ENCODE peak calls at places on chromosomes 1 and 21, in five cellular contexts. One of them, this sample, is unnamed.

GRCh38 chr1:21264913-21265312 is 25.4 kb downstream of the ECE1 start:
- DNase-seq in neural progenitor cell: no peak
- DNase-seq in hepatocyte: no peak
- DNase-seq in MM.1S: no peak
- DNase-seq in HCT116: no peak
- DNase-seq in this sample: no peak

GRCh38 chr1:117137281-117137680 is 15.7 kb upstream of the TRIM45 start:
- DNase-seq in neural progenitor cell: no peak
- DNase-seq in hepatocyte: no peak
- DNase-seq in MM.1S: no peak
- DNase-seq in HCT116: no peak
- DNase-seq in this sample: no peak

GRCh38 chr1:41574842-41575241 is 90.4 kb upstream of the EDN2 start:
- DNase-seq in neural progenitor cell: no peak
- DNase-seq in hepatocyte: no peak
- DNase-seq in MM.1S: no peak
- DNase-seq in HCT116: no peak
- DNase-seq in this sample: peak; percentile 38

GRCh38 chr1:42504535-42505128 is 41.5 kb downstream of the CCDC30 start:
- DNase-seq in neural progenitor cell: no peak
- DNase-seq in hepatocyte: no peak
- DNase-seq in MM.1S: no peak
- DNase-seq in HCT116: no peak
- DNase-seq in this sample: peak; percentile 3

GRCh38 chr1:212149566-212149965 is 114.0 kb downstream of the DTL start:
- DNase-seq in neural progenitor cell: no peak
- DNase-seq in hepatocyte: no peak
- DNase-seq in MM.1S: no peak
- DNase-seq in HCT116: no peak
- DNase-seq in this sample: no peak

GRCh38 chr1:7644906-7645750 is 126.0 kb upstream of the VAMP3 start:
- DNase-seq in neural progenitor cell: no peak
- DNase-seq in hepatocyte: no peak
- DNase-seq in MM.1S: peak; percentile 30
- DNase-seq in HCT116: no peak
- DNase-seq in this sample: no peak

GRCh38 chr1:1088801-1089680 is 14.9 kb upstream of the RNF223 start:
- DNase-seq in neural progenitor cell: no peak
- DNase-seq in hepatocyte: no peak
- DNase-seq in MM.1S: no peak
- DNase-seq in HCT116: no peak
- DNase-seq in this sample: no peak

GRCh38 chr1:205172729-205173366 is 38.7 kb downstream of the DSTYK start:
- DNase-seq in neural progenitor cell: no peak
- DNase-seq in hepatocyte: peak; percentile 26
- DNase-seq in MM.1S: no peak
- DNase-seq in HCT116: peak; percentile 42
- DNase-seq in this sample: no peak

GRCh38 chr1:94926365-94926914 is 470 bp downstream of the CNN3 start:
- DNase-seq in neural progenitor cell: peak; percentile 79
- DNase-seq in hepatocyte: peak; percentile 81
- DNase-seq in MM.1S: no peak
- DNase-seq in HCT116: no peak
- DNase-seq in this sample: no peak

GRCh38 chr21:27314096-27314495 is 347.2 kb upstream of the ADAMTS5 start:
- DNase-seq in neural progenitor cell: no peak
- DNase-seq in hepatocyte: no peak
- DNase-seq in MM.1S: no peak
- DNase-seq in HCT116: no peak
- DNase-seq in this sample: no peak

GRCh38 chr1:180160362-180160761 is 5.7 kb downstream of the QSOX1 start:
- DNase-seq in neural progenitor cell: no peak
- DNase-seq in hepatocyte: no peak
- DNase-seq in MM.1S: no peak
- DNase-seq in HCT116: no peak
- DNase-seq in this sample: no peak

GRCh38 chr1:74779750-74780149 is 46.8 kb downstream of the TYW3 start:
- DNase-seq in neural progenitor cell: no peak
- DNase-seq in hepatocyte: no peak
- DNase-seq in MM.1S: no peak
- DNase-seq in HCT116: no peak
- DNase-seq in this sample: no peak

GRCh38 chr1:77830946-77831345 is 51.5 kb downstream of the MIGA1 start:
- DNase-seq in neural progenitor cell: no peak
- DNase-seq in hepatocyte: no peak
- DNase-seq in MM.1S: no peak
- DNase-seq in HCT116: no peak
- DNase-seq in this sample: no peak

GRCh38 chr1:181258971-181259745 is 170.7 kb downstream of the IER5 start:
- DNase-seq in neural progenitor cell: no peak
- DNase-seq in hepatocyte: no peak
- DNase-seq in MM.1S: no peak
- DNase-seq in HCT116: no peak
- DNase-seq in this sample: no peak

GRCh38 chr1:93014156-93014555 is 52.9 kb upstream of the DIPK1A start:
- DNase-seq in neural progenitor cell: no peak
- DNase-seq in hepatocyte: no peak
- DNase-seq in MM.1S: no peak
- DNase-seq in HCT116: no peak
- DNase-seq in this sample: no peak

GRCh38 chr1:10836726-10837125 is 40.3 kb upstream of the CASZ1 start:
- DNase-seq in neural progenitor cell: no peak
- DNase-seq in hepatocyte: no peak
- DNase-seq in MM.1S: no peak
- DNase-seq in HCT116: no peak
- DNase-seq in this sample: no peak

GRCh38 chr1:204650911-204651570 is 34.5 kb downstream of the LRRN2 start:
- DNase-seq in neural progenitor cell: no peak
- DNase-seq in hepatocyte: peak; percentile 37
- DNase-seq in MM.1S: no peak
- DNase-seq in HCT116: no peak
- DNase-seq in this sample: no peak

GRCh38 chr1:4847731-4848130 is 193.3 kb downstream of the AJAP1 start:
- DNase-seq in neural progenitor cell: no peak
- DNase-seq in hepatocyte: no peak
- DNase-seq in MM.1S: no peak
- DNase-seq in HCT116: no peak
- DNase-seq in this sample: no peak

GRCh38 chr1:7538849-7539771 is 232.0 kb upstream of the VAMP3 start:
- DNase-seq in neural progenitor cell: no peak
- DNase-seq in hepatocyte: no peak
- DNase-seq in MM.1S: no peak
- DNase-seq in HCT116: no peak
- DNase-seq in this sample: no peak

GRCh38 chr1:235139315-235139714 is 10.7 kb upstream of the TOMM20 start:
- DNase-seq in neural progenitor cell: no peak
- DNase-seq in hepatocyte: no peak
- DNase-seq in MM.1S: no peak
- DNase-seq in HCT116: no peak
- DNase-seq in this sample: no peak

GRCh38 chr1:67683306-67683705 is 1.7 kb upstream of the GADD45A start:
- DNase-seq in neural progenitor cell: no peak
- DNase-seq in hepatocyte: no peak
- DNase-seq in MM.1S: no peak
- DNase-seq in HCT116: no peak
- DNase-seq in this sample: no peak

DNA sequence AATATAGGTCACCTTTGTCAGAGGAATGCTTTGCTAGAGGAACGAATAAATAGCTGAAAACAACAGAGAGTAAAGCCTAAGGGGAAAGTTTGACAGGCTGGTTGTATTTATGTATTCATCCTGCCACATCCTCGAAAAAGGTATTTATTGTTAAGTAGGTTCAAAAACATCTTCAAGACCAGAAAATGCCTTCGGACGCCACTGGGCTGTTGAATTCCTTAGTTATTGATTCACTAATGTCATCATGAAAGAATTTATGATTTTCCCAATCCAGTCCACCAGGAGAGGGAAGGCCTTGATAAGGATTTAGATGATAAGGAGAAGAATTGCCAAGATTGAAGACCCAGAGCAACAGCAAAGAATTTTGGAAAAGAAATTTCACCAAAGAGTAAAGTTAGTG is 35.2 kb upstream of the MAB21L3 start:
- DNase-seq in neural progenitor cell: no peak
- DNase-seq in hepatocyte: peak; percentile 12
- DNase-seq in MM.1S: no peak
- DNase-seq in HCT116: peak; percentile 29
- DNase-seq in this sample: no peak
- TF ChIP-seq CTCF in neural progenitor cell: no peak
- TF ChIP-seq CTCF in hepatocyte: no peak
- TF ChIP-seq CTCF in MM.1S: no peak
- TF ChIP-seq CTCF in HCT116: no peak
- TF ChIP-seq CTCF in this sample: no peak

DNA sequence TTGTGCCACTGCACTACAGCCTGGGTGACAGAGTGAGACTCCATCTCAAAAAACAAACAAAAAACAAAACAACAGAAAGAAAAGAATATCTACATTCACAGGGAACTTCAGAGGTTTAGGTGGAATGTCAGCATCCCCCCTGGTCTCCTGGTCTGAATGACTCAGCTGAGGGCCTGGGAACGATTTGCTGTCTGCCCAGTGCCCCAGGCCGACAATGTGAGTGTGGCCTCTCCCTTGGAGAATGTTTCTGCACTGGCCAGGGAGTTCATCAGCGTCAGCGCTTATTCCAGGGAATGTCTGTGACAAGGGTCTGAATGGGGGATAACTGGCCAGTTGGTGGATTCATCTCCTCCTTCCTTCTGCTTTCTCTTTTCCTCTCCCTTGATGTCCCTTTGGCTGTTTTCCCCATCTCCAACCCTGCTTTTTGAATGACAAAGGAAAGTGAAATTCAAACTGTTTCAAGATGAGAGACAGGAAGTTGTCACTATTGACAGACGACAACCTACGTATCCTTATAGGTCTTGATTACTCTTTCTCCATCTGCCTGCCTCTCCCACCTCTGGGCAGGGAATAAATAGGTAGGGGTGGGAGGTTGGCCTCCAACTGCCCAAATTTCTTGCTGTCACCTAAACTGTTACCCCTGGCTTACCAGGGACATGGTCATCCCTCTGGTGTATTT is 213.1 kb downstream of the HHAT start:
- DNase-seq in neural progenitor cell: peak; percentile 9
- DNase-seq in hepatocyte: no peak
- DNase-seq in MM.1S: no peak
- DNase-seq in HCT116: no peak
- DNase-seq in this sample: no peak
- TF ChIP-seq EZH2phosphoT487 in neural progenitor cell: no peak
- TF ChIP-seq EZH2phosphoT487 in hepatocyte: no peak
- TF ChIP-seq EZH2phosphoT487 in MM.1S: no peak
- TF ChIP-seq EZH2phosphoT487 in HCT116: no peak
- TF ChIP-seq EZH2phosphoT487 in this sample: no peak

DNA sequence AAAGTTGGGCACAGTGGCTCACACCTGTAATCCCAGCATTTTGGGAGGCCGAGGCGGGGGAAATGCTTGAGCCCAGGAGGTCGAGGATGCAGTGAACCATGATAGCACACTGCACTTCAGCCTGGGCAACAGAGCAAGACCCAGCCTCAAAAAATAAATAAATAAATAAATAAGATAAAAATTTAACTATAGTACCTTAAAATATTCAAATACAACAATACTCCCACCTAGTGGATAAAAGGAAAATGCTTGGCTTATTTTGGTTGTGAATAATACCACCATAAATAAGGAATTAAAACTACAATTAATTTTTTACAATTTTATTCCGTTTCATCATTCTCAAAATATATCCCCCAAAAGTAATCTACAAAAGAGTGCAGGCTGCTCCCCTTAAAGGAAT is 8.1 kb downstream of the PSMG1 start:
- DNase-seq in neural progenitor cell: no peak
- DNase-seq in hepatocyte: peak; percentile 29
- DNase-seq in MM.1S: peak; percentile 31
- DNase-seq in HCT116: no peak
- DNase-seq in this sample: peak; percentile 22
- TF ChIP-seq CTCF in neural progenitor cell: peak; percentile 51
- TF ChIP-seq CTCF in hepatocyte: peak; percentile 64
- TF ChIP-seq CTCF in MM.1S: peak; percentile 44
- TF ChIP-seq CTCF in HCT116: peak; percentile 22
- TF ChIP-seq CTCF in this sample: peak; percentile 72

GRCh38 chr1:246301553-246302250 is 205.4 kb downstream of the SMYD3 start:
- DNase-seq in neural progenitor cell: no peak
- DNase-seq in hepatocyte: no peak
- DNase-seq in MM.1S: no peak
- DNase-seq in HCT116: no peak
- DNase-seq in this sample: no peak

GRCh38 chr1:246300653-246301549 is 206.2 kb downstream of the SMYD3 start:
- DNase-seq in neural progenitor cell: no peak
- DNase-seq in hepatocyte: no peak
- DNase-seq in MM.1S: no peak
- DNase-seq in HCT116: no peak
- DNase-seq in this sample: no peak

GRCh38 chr1:246302251-246302625 is 204.8 kb downstream of the SMYD3 start:
- DNase-seq in neural progenitor cell: no peak
- DNase-seq in hepatocyte: no peak
- DNase-seq in MM.1S: no peak
- DNase-seq in HCT116: no peak
- DNase-seq in this sample: no peak

GRCh38 chr1:246304468-246305259 is 202.4 kb downstream of the SMYD3 start:
- DNase-seq in neural progenitor cell: no peak
- DNase-seq in hepatocyte: no peak
- DNase-seq in MM.1S: no peak
- DNase-seq in HCT116: no peak
- DNase-seq in this sample: no peak

DNA sequence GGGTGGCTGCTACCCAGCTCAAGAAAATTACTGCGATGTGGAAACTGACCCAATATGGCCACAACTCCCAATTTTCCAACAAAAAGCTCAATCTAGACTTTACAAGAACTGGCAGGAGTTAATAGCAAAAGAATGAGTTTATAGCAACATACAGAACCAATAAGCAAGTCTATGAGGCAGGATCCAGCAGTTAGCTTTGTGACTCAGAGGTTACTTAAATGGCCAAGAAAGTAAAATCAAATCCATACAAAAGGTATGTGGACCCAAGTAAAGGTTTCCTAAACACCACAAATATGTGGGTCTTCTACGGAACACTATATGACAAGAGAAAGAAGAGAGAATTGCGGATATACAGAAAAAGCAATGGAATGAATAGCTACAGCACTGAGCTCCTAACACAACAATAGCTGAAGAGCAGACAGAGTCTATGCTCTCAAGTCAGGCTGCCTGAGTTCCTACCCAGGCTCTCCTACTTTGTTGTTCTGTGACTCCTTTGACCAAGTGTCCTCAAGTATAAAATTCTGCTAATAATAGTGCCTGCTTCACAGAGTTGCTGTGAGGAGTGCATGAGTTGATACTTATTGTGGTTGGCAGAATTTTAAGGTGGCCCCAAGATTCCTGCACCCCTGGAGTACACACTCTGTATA is 204.3 kb downstream of the SMYD3 start:
- DNase-seq in neural progenitor cell: peak; percentile 25
- DNase-seq in hepatocyte: no peak
- DNase-seq in MM.1S: no peak
- DNase-seq in HCT116: no peak
- DNase-seq in this sample: no peak
- TF ChIP-seq EZH2phosphoT487 in neural progenitor cell: no peak
- TF ChIP-seq EZH2phosphoT487 in hepatocyte: no peak
- TF ChIP-seq EZH2phosphoT487 in MM.1S: no peak
- TF ChIP-seq EZH2phosphoT487 in HCT116: no peak
- TF ChIP-seq EZH2phosphoT487 in this sample: no peak

This sample was measured in OCI-LY7.